ENCODE peak calls at places on chromosomes 1 and 21, in seven cellular contexts. One of them, this sample, is unnamed.
A peak's percentile ranks its signal among the peaks of the same experiment; 100 is the strongest.

GRCh38 chr1:176567190-176567794 is 104.3 kb downstream of the PAPPA2 start:
- DNase-seq in brain microvascular endothelial cell: no peak
- DNase-seq in GM13976: no peak
- DNase-seq in H9: no peak
- DNase-seq in endothelial cell of umbilical vein: no peak
- DNase-seq in right atrium auricular region: no peak
- DNase-seq in GM12865: no peak
- DNase-seq in this sample: no peak

GRCh38 chr1:224525411-224526040 is 90.6 kb upstream of the CNIH3 start:
- DNase-seq in brain microvascular endothelial cell: peak; percentile 28
- DNase-seq in GM13976: no peak
- DNase-seq in H9: no peak
- DNase-seq in endothelial cell of umbilical vein: no peak
- DNase-seq in right atrium auricular region: no peak
- DNase-seq in GM12865: no peak
- DNase-seq in this sample: no peak

GRCh38 chr1:3473381-3473844 is 18.9 kb downstream of the ARHGEF16 start:
- DNase-seq in brain microvascular endothelial cell: peak; percentile 91
- DNase-seq in GM13976: no peak
- DNase-seq in H9: no peak
- DNase-seq in endothelial cell of umbilical vein: no peak
- DNase-seq in right atrium auricular region: no peak
- DNase-seq in GM12865: no peak
- DNase-seq in this sample: no peak

GRCh38 chr1:92842082-92843045 is 10.5 kb downstream of the RPL5 start:
- DNase-seq in brain microvascular endothelial cell: no peak
- DNase-seq in GM13976: no peak
- DNase-seq in H9: no peak
- DNase-seq in endothelial cell of umbilical vein: no peak
- DNase-seq in right atrium auricular region: no peak
- DNase-seq in GM12865: no peak
- DNase-seq in this sample: no peak

GRCh38 chr1:28136636-28137613 is 39.6 kb downstream of the PTAFR start:
- DNase-seq in brain microvascular endothelial cell: no peak
- DNase-seq in GM13976: no peak
- DNase-seq in H9: no peak
- DNase-seq in endothelial cell of umbilical vein: no peak
- DNase-seq in right atrium auricular region: no peak
- DNase-seq in GM12865: no peak
- DNase-seq in this sample: no peak

GRCh38 chr1:199322278-199322677 is 683.4 kb downstream of the PTPRC start:
- DNase-seq in brain microvascular endothelial cell: no peak
- DNase-seq in GM13976: no peak
- DNase-seq in H9: peak; percentile 22
- DNase-seq in endothelial cell of umbilical vein: no peak
- DNase-seq in right atrium auricular region: no peak
- DNase-seq in GM12865: no peak
- DNase-seq in this sample: no peak

GRCh38 chr1:181112071-181112929 is 23.8 kb downstream of the IER5 start:
- DNase-seq in brain microvascular endothelial cell: peak; percentile 95
- DNase-seq in GM13976: no peak
- DNase-seq in H9: no peak
- DNase-seq in endothelial cell of umbilical vein: peak; percentile 87
- DNase-seq in right atrium auricular region: peak; percentile 94
- DNase-seq in GM12865: no peak
- DNase-seq in this sample: no peak

GRCh38 chr1:96966536-96967138 is 245.1 kb downstream of the PTBP2 start:
- DNase-seq in brain microvascular endothelial cell: peak; percentile 87
- DNase-seq in GM13976: peak; percentile 32
- DNase-seq in H9: peak; percentile 79
- DNase-seq in endothelial cell of umbilical vein: peak; percentile 84
- DNase-seq in right atrium auricular region: peak; percentile 82
- DNase-seq in GM12865: peak; percentile 83
- DNase-seq in this sample: peak; percentile 42

GRCh38 chr1:100034465-100034864 is 64.7 kb downstream of the SLC35A3 start:
- DNase-seq in brain microvascular endothelial cell: no peak
- DNase-seq in GM13976: peak; percentile 51
- DNase-seq in H9: no peak
- DNase-seq in endothelial cell of umbilical vein: peak; percentile 51
- DNase-seq in right atrium auricular region: no peak
- DNase-seq in GM12865: peak; percentile 44
- DNase-seq in this sample: peak; percentile 44

GRCh38 chr1:38084113-38084512 is 37.5 kb upstream of the POU3F1 start:
- DNase-seq in brain microvascular endothelial cell: no peak
- DNase-seq in GM13976: no peak
- DNase-seq in H9: no peak
- DNase-seq in endothelial cell of umbilical vein: no peak
- DNase-seq in right atrium auricular region: no peak
- DNase-seq in GM12865: no peak
- DNase-seq in this sample: no peak

GRCh38 chr1:85473390-85473789 is 8.4 kb upstream of the DDAH1 start:
- DNase-seq in brain microvascular endothelial cell: peak; percentile 50
- DNase-seq in GM13976: no peak
- DNase-seq in H9: no peak
- DNase-seq in endothelial cell of umbilical vein: no peak
- DNase-seq in right atrium auricular region: no peak
- DNase-seq in GM12865: no peak
- DNase-seq in this sample: no peak

GRCh38 chr1:5906966-5907365 is 85.3 kb downstream of the NPHP4 start:
- DNase-seq in brain microvascular endothelial cell: no peak
- DNase-seq in GM13976: no peak
- DNase-seq in H9: peak; percentile 10
- DNase-seq in endothelial cell of umbilical vein: no peak
- DNase-seq in right atrium auricular region: no peak
- DNase-seq in GM12865: no peak
- DNase-seq in this sample: no peak

GRCh38 chr1:199546323-199546722 is 481.2 kb upstream of the NR5A2 start:
- DNase-seq in brain microvascular endothelial cell: peak; percentile 14
- DNase-seq in GM13976: no peak
- DNase-seq in H9: no peak
- DNase-seq in endothelial cell of umbilical vein: no peak
- DNase-seq in right atrium auricular region: no peak
- DNase-seq in GM12865: peak; percentile 16
- DNase-seq in this sample: no peak

GRCh38 chr1:52674497-52675384 is 23.4 kb downstream of the COA7 start:
- DNase-seq in brain microvascular endothelial cell: peak; percentile 29
- DNase-seq in GM13976: no peak
- DNase-seq in H9: no peak
- DNase-seq in endothelial cell of umbilical vein: peak; percentile 53
- DNase-seq in right atrium auricular region: no peak
- DNase-seq in GM12865: no peak
- DNase-seq in this sample: no peak

GRCh38 chr1:57796609-57797008 is 372.7 kb upstream of the DAB1 start:
- DNase-seq in brain microvascular endothelial cell: peak; percentile 11
- DNase-seq in GM13976: no peak
- DNase-seq in H9: peak; percentile 30
- DNase-seq in endothelial cell of umbilical vein: no peak
- DNase-seq in right atrium auricular region: no peak
- DNase-seq in GM12865: peak; percentile 1
- DNase-seq in this sample: no peak

GRCh38 chr1:147622731-147623130 is 47.6 kb downstream of the ACP6 start:
- DNase-seq in brain microvascular endothelial cell: peak; percentile 14
- DNase-seq in GM13976: no peak
- DNase-seq in H9: no peak
- DNase-seq in endothelial cell of umbilical vein: no peak
- DNase-seq in right atrium auricular region: no peak
- DNase-seq in GM12865: no peak
- DNase-seq in this sample: no peak

GRCh38 chr1:98077691-98078090 is 156.9 kb upstream of the DPYD start:
- DNase-seq in brain microvascular endothelial cell: no peak
- DNase-seq in GM13976: no peak
- DNase-seq in H9: no peak
- DNase-seq in endothelial cell of umbilical vein: no peak
- DNase-seq in right atrium auricular region: no peak
- DNase-seq in GM12865: no peak
- DNase-seq in this sample: no peak

GRCh38 chr1:24202987-24203386 is 15.9 kb upstream of the IFNLR1 start:
- DNase-seq in brain microvascular endothelial cell: no peak
- DNase-seq in GM13976: no peak
- DNase-seq in H9: no peak
- DNase-seq in endothelial cell of umbilical vein: no peak
- DNase-seq in right atrium auricular region: no peak
- DNase-seq in GM12865: no peak
- DNase-seq in this sample: no peak

GRCh38 chr1:2962541-2962940 is 58.7 kb upstream of the ACTRT2 start:
- DNase-seq in brain microvascular endothelial cell: no peak
- DNase-seq in GM13976: no peak
- DNase-seq in H9: no peak
- DNase-seq in endothelial cell of umbilical vein: no peak
- DNase-seq in right atrium auricular region: no peak
- DNase-seq in GM12865: no peak
- DNase-seq in this sample: no peak

DNA sequence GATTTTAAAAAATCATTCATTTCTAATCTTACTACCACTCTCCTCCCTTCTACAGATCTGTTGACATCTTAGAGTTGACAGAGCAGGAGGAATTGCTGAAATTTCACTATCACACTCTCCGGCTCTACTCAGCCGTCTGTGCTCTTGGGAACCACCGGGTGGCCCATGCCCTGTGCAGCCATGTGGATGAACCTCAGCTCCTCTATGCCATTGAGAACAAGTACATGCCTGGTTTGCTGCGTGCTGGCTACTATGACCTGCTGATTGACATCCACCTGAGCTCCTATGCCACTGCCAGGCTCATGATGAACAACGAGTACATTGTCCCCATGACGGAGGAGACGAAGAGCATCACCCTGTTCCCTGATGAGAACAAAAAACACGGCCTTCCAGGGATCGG is 276.7 kb downstream of the ZP4 start:
- DNase-seq in brain microvascular endothelial cell: no peak
- DNase-seq in GM13976: no peak
- DNase-seq in H9: no peak
- DNase-seq in endothelial cell of umbilical vein: no peak
- DNase-seq in right atrium auricular region: no peak
- DNase-seq in GM12865: no peak
- DNase-seq in this sample: no peak
- TF ChIP-seq CTCF in brain microvascular endothelial cell: no peak
- TF ChIP-seq CTCF in GM13976: no peak
- TF ChIP-seq CTCF in H9: peak; percentile 39
- TF ChIP-seq CTCF in endothelial cell of umbilical vein: no peak
- TF ChIP-seq CTCF in right atrium auricular region: no peak
- TF ChIP-seq CTCF in GM12865: no peak
- TF ChIP-seq CTCF in this sample: no peak

GRCh38 chr21:31986035-31986856 is 113.4 kb downstream of the HUNK start:
- DNase-seq in brain microvascular endothelial cell: no peak
- DNase-seq in GM13976: no peak
- DNase-seq in H9: no peak
- DNase-seq in endothelial cell of umbilical vein: no peak
- DNase-seq in right atrium auricular region: no peak
- DNase-seq in GM12865: no peak
- DNase-seq in this sample: no peak

GRCh38 chr21:31985398-31985797 is 112.6 kb downstream of the HUNK start:
- DNase-seq in brain microvascular endothelial cell: no peak
- DNase-seq in GM13976: no peak
- DNase-seq in H9: no peak
- DNase-seq in endothelial cell of umbilical vein: no peak
- DNase-seq in right atrium auricular region: no peak
- DNase-seq in GM12865: no peak
- DNase-seq in this sample: no peak

GRCh38 chr21:31977816-31978215 is 105.0 kb downstream of the HUNK start:
- DNase-seq in brain microvascular endothelial cell: no peak
- DNase-seq in GM13976: no peak
- DNase-seq in H9: no peak
- DNase-seq in endothelial cell of umbilical vein: no peak
- DNase-seq in right atrium auricular region: no peak
- DNase-seq in GM12865: no peak
- DNase-seq in this sample: no peak

GRCh38 chr21:31987696-31988095 is 114.9 kb downstream of the HUNK start:
- DNase-seq in brain microvascular endothelial cell: no peak
- DNase-seq in GM13976: no peak
- DNase-seq in H9: no peak
- DNase-seq in endothelial cell of umbilical vein: no peak
- DNase-seq in right atrium auricular region: no peak
- DNase-seq in GM12865: no peak
- DNase-seq in this sample: no peak

GRCh38 chr21:31983120-31983519 is 110.3 kb downstream of the HUNK start:
- DNase-seq in brain microvascular endothelial cell: no peak
- DNase-seq in GM13976: no peak
- DNase-seq in H9: no peak
- DNase-seq in endothelial cell of umbilical vein: no peak
- DNase-seq in right atrium auricular region: no peak
- DNase-seq in GM12865: no peak
- DNase-seq in this sample: no peak
- TF ChIP-seq CTCF in brain microvascular endothelial cell: no peak
- TF ChIP-seq CTCF in GM13976: no peak
- TF ChIP-seq CTCF in H9: no peak
- TF ChIP-seq CTCF in endothelial cell of umbilical vein: no peak
- TF ChIP-seq CTCF in right atrium auricular region: no peak
- TF ChIP-seq CTCF in GM12865: no peak
- TF ChIP-seq CTCF in this sample: no peak

DNA sequence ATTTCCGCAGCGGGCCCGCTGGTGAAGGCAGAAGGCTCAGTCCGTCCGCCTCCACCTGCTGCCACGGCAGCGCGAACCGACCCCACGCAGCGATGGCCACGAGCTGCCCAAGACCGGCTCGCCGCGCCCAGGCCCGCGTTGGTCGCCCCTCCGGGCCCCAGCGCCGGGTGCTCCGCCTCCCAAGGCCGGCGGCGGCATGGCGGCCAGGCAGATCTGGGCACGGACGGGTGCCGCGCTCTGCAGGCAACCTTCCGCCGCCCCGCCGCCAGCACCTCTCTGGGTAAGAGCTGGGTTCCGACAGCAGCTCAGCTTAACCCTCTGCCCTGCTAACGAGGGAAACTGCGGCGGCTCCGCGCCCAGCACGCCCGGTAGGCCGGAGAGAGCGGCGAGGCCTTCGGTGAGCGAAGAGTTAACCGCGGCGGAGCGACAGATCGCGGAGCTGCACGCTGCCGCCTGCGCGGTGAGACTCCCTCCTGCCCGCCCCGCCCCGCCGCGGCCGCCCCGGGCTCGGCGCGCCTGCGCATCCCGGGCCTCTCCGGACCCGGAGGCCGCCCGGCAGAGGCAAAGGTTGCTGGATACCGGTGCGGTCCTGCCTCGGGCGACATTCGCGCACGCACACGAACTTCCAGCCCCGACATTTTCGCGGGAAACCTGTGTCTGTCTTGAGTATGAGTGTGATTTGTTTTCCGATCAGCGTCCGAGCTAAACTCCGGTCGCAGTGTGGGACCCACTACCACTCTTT is at the start of gene C1orf53:
- DNase-seq in brain microvascular endothelial cell: peak; percentile 63
- DNase-seq in GM13976: peak; percentile 94
- DNase-seq in H9: peak; percentile 89
- DNase-seq in endothelial cell of umbilical vein: peak; percentile 91
- DNase-seq in right atrium auricular region: peak; percentile 73
- DNase-seq in GM12865: peak; percentile 90
- DNase-seq in this sample: peak; percentile 93
- TF ChIP-seq CTCF in brain microvascular endothelial cell: no peak
- TF ChIP-seq CTCF in GM13976: no peak
- TF ChIP-seq CTCF in H9: no peak
- TF ChIP-seq CTCF in endothelial cell of umbilical vein: no peak
- TF ChIP-seq CTCF in right atrium auricular region: no peak
- TF ChIP-seq CTCF in GM12865: no peak
- TF ChIP-seq CTCF in this sample: no peak

DNA sequence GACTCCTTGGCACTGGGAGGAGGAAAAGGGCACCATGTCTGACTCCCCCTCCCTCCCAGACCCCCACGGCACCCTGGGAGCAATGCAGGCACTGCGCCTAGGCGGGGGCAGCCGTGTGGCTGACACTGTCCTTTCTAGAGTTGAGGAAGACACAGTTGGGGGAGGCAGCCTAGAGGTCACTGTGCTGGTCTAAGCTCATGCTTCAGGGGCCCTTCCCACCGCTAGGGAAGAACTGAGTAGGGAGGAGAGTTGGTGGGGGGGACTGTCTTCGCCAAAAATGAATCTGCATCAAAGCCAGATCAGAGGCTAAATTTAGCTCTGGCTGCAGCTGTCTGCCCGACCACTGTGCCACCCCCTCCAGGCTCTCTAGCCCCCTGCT is 3.4 kb downstream of the SEMA6C start:
- DNase-seq in brain microvascular endothelial cell: no peak
- DNase-seq in GM13976: no peak
- DNase-seq in H9: no peak
- DNase-seq in endothelial cell of umbilical vein: no peak
- DNase-seq in right atrium auricular region: no peak
- DNase-seq in GM12865: no peak
- DNase-seq in this sample: no peak
- TF ChIP-seq CTCF in brain microvascular endothelial cell: no peak
- TF ChIP-seq CTCF in GM13976: no peak
- TF ChIP-seq CTCF in H9: no peak
- TF ChIP-seq CTCF in endothelial cell of umbilical vein: no peak
- TF ChIP-seq CTCF in right atrium auricular region: no peak
- TF ChIP-seq CTCF in GM12865: no peak
- TF ChIP-seq CTCF in this sample: no peak

This sample was measured in GM10248.